ENCODE peak calls at places on chromosome 7, in seven cellular contexts. R is ACHN; Z is EH; S is HFFc6; K is stimulated activated naive CD8-positive, alpha-beta T cell treated with anti-CD3 and anti-CD28 coated beads, Interleukin-15, Interleukin-2, amounts not matched to agents 100 U/mL and 50 U/mL, for 24 hours; Y is RCC 7860; D is WTC11. B is an unnamed sample.

GRCh38 chr7:27208998-27209397 is 9.1 kb upstream of the HOXA13 start:
- DNase-seq in D (no peak), K (no peak), Z (no peak), R (no peak), S (no peak), Y (no peak), B (no peak)

GRCh38 chr7:121546632-121547340 is 150.7 kb upstream of the FAM3C start:
- DNase-seq in K (no peak), R (no peak), Z (no peak), Y (no peak), S (no peak), D (no peak), B (no peak)

GRCh38 chr7:3294432-3295100 is 6.5 kb upstream of the SDK1 start:
- DNase-seq in D (peak; percentile 36), K (no peak), R (no peak), Z (no peak), Y (no peak), S (no peak), B (no peak)

GRCh38 chr7:97873606-97874005 is 1.4 kb upstream of the ASNS start:
- DNase-seq in Z (no peak), R (no peak), K (no peak), S (no peak), Y (no peak), D (no peak), B (no peak)

GRCh38 chr7:42747073-42747472 is 164.8 kb downstream of the C7orf25 start:
- DNase-seq in Z (no peak), R (no peak), K (no peak), D (no peak), S (no peak), Y (no peak), B (no peak)

GRCh38 chr7:12519682-12520009 is 50.9 kb upstream of the SCIN start:
- DNase-seq in Y (no peak), K (no peak), D (no peak), R (no peak), S (no peak), Z (no peak), B (no peak)

GRCh38 chr7:93011351-93012294 is 106.2 kb downstream of the SAMD9 start:
- DNase-seq in R (peak; percentile 39), Z (peak; percentile 96), Y (peak; percentile 58), S (peak; percentile 97), K (no peak), D (no peak), B (no peak)

GRCh38 chr7:26397786-26398435 is 106.2 kb downstream of the SNX10 start:
- DNase-seq in S (no peak), D (peak; percentile 61), R (peak; percentile 65), Y (peak; percentile 54), K (peak; percentile 33), Z (no peak), B (no peak)

GRCh38 chr7:44326261-44327125 is 1.1 kb upstream of the CAMK2B start:
- DNase-seq in S (no peak), K (no peak), R (no peak), Y (no peak), D (no peak), Z (no peak), B (no peak)

GRCh38 chr7:121003986-121004685 is 15.6 kb downstream of the CPED1 start:
- DNase-seq in Z (no peak), D (no peak), R (no peak), S (no peak), K (no peak), Y (no peak), B (no peak)

GRCh38 chr7:28662236-28662635 is 249.9 kb downstream of the CREB5 start:
- DNase-seq in Z (no peak), D (no peak), R (no peak), Y (no peak), S (no peak), K (peak; percentile 18), B (no peak)

GRCh38 chr7:101772508-101773306 is 44.7 kb upstream of the CUX1 start:
- DNase-seq in Z (no peak), R (no peak), K (no peak), D (no peak), Y (no peak), S (no peak), B (no peak)

GRCh38 chr7:32611201-32611691 is 116.0 kb downstream of the AVL9 start:
- DNase-seq in D (no peak), K (no peak), Z (peak; percentile 29), Y (no peak), S (no peak), R (no peak), B (no peak)

GRCh38 chr7:107277331-107277730 is 108.5 kb downstream of the HBP1 start:
- DNase-seq in D (no peak), S (no peak), K (no peak), R (no peak), Z (peak; percentile 18), Y (no peak), B (no peak)

GRCh38 chr7:142592231-142592630 is 157.0 kb upstream of the PRSS1 start:
- DNase-seq in S (no peak), Y (no peak), K (no peak), R (no peak), Z (no peak), D (no peak), B (no peak)

GRCh38 chr7:19405546-19405945 is 260.3 kb upstream of the FERD3L start:
- DNase-seq in Y (peak; percentile 21), D (no peak), K (no peak), Z (peak; percentile 83), R (peak; percentile 11), S (peak; percentile 37), B (no peak)

GRCh38 chr7:44278451-44279161 is 46.8 kb downstream of the CAMK2B start:
- DNase-seq in S (peak; percentile 21), Y (no peak), Z (peak; percentile 61), D (peak; percentile 5), R (no peak), K (no peak), B (peak; percentile 80)

GRCh38 chr7:106730021-106730420 is 69.1 kb upstream of the CCDC71L start:
- DNase-seq in Y (no peak), Z (no peak), D (no peak), K (no peak), S (no peak), R (no peak), B (no peak)

GRCh38 chr7:135578569-135578968 is 20.9 kb downstream of the NUP205 start:
- DNase-seq in D (no peak), Y (no peak), Z (no peak), K (no peak), S (no peak), R (no peak), B (no peak)

GRCh38 chr7:780056-780455 is 52.2 kb upstream of the SUN1 start:
- DNase-seq in S (no peak), D (no peak), Z (no peak), Y (no peak), R (no peak), K (no peak), B (no peak)

GRCh38 chr7:150874401-150875198 is 22.3 kb downstream of the AOC1 start:
- DNase-seq in K (no peak), D (no peak), S (no peak), Y (no peak), Z (no peak), R (no peak), B (no peak)

GRCh38 chr7:47326808-47327207 is 255.1 kb downstream of the TNS3 start:
- DNase-seq in R (no peak), S (no peak), K (no peak), D (no peak), Z (peak; percentile 44), Y (no peak), B (no peak)

GRCh38 chr7:139772837-139773236 is 5.0 kb downstream of the HIPK2 start:
- DNase-seq in R (no peak), Z (no peak), D (no peak), S (no peak), K (no peak), Y (no peak), B (no peak)

GRCh38 chr7:4610768-4611467 is 71.2 kb upstream of the FOXK1 start:
- DNase-seq in Y (peak; percentile 69), D (peak; percentile 36), S (peak; percentile 62), R (peak; percentile 79), Z (peak; percentile 71), K (peak; percentile 36), B (no peak)

GRCh38 chr7:102111063-102111757 is 175.5 kb upstream of the SH2B2 start:
- DNase-seq in K (no peak), D (no peak), Z (no peak), R (no peak), Y (no peak), S (no peak), B (peak; percentile 65)

GRCh38 chr7:32275216-32275979 is 205.2 kb upstream of the PDE1C start:
- DNase-seq in D (no peak), Z (peak; percentile 2), K (peak; percentile 4), S (no peak), Y (no peak), R (no peak), B (no peak)

GRCh38 chr7:83696101-83696500 is 47.2 kb upstream of the SEMA3E start:
- DNase-seq in S (no peak), Y (no peak), K (no peak), R (no peak), D (no peak), Z (no peak), B (no peak)

GRCh38 chr7:89780291-89780690 is 374.0 kb upstream of the STEAP1 start:
- DNase-seq in K (no peak), Z (no peak), Y (no peak), R (peak; percentile 74), S (no peak), D (no peak), B (no peak)